ENCODE peak calls at places on chromosomes 13 and 19, in six cellular contexts. W is NB4; F is CD4-positive, alpha-beta T cell; V is BJ; K is AG10803; X is psoas muscle. L is an unnamed sample.

GRCh38 chr19:36772341-36773222 is at the start of gene ZNF850:
- DNase-seq in W (peak), V (peak), X (peak), F (peak), K (peak), L (peak)

GRCh38 chr13:51675385-51675784 is 91.1 kb downstream of the WDFY2 start:
- DNase-seq in V (no peak), F (no peak), K (no peak), X (no peak), W (no peak), L (no peak)

GRCh38 chr13:25882732-25883357 is 169.0 kb downstream of the SHISA2 start:
- DNase-seq in X (no peak), V (no peak), F (no peak), W (no peak), K (no peak), L (no peak)

GRCh38 chr13:97125051-97125809 is 96.9 kb upstream of the MBNL2 start:
- DNase-seq in K (peak), X (peak), W (peak), F (no peak), V (no peak), L (no peak)

GRCh38 chr13:23871616-23872220 is 17.5 kb downstream of the MIPEP start:
- DNase-seq in X (no peak), W (peak), K (peak), F (no peak), V (no peak), L (no peak)

GRCh38 chr13:70960841-70961443 is 852.7 kb upstream of the KLHL1 start:
- DNase-seq in F (no peak), K (peak), W (peak), V (no peak), X (no peak), L (peak)

GRCh38 chr19:16076958-16077611 is 790 bp downstream of the TPM4 start:
- DNase-seq in F (no peak), V (no peak), W (peak), K (peak), X (peak), L (no peak)

GRCh38 chr19:48444933-48445194 is 919 bp upstream of the GRWD1 start:
- DNase-seq in K (no peak), X (no peak), F (no peak), W (no peak), V (no peak), L (no peak)

GRCh38 chr19:5786593-5787551 is 2.3 kb upstream of the PRR22 start:
- DNase-seq in V (no peak), K (no peak), F (no peak), X (no peak), W (no peak), L (no peak)

GRCh38 chr13:52029569-52029968 is 5.1 kb downstream of the UTP14C start:
- DNase-seq in V (no peak), X (no peak), K (no peak), W (no peak), F (no peak), L (no peak)

DNA sequence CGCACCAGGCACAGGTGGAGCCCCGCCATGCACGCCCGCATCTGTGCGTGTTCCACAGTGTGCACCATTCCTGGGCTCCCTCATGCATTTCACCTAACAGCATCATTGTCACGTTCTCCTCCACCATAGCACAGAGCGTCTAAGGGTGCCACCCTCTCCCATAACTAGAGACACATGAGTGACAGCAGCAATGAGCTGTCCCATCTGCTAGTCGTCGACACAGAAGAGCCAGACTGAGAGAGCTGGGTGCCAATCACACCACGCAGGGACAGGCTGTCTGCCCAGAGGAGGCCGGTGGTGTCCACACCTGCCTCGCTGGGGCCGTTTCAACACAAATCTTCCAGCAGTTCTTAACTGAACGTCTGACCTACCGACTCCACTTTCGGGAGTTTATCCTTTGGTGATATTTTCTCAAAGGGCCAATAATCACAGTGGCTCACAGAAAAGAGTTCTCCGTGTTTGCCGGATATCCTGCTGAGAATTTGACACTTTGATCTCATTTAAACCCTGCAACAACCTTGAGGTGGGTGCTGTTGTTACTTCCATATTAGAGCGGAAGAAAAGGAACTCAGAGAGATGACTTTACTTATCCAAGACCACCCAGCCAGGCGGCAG is 16.1 kb downstream of the CLEC11A start:
- DNase-seq in F (no peak), V (no peak), X (no peak), K (no peak), W (peak), L (no peak)
- TF ChIP-seq CTCF in F (no peak), V (no peak), X (no peak), K (no peak), W (no peak), L (no peak)

GRCh38 chr13:78317030-78317429 is 286.3 kb downstream of the POU4F1 start:
- DNase-seq in V (no peak), F (no peak), X (no peak), K (no peak), W (peak), L (no peak)
- TF ChIP-seq CTCF in V (no peak), F (no peak), X (no peak), K (no peak), W (no peak), L (peak)

DNA sequence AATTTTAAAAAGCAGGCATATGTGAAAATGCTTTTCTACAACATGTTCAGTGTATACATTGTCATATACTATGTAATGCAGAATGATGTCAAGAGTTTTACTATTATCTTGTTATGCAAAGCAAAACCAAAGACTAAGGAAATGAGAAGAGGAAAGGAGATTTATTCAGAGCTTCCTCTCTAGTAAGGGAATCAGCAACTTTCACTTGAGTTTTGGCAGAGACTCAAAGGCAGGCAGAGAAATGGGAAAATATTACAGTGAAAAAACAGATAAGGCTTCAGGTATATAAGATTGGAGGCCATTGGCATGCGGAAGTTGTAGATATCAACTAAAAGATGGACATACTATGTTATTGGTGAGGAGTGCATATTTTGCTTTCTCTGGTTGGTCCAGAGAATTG is 512.0 kb upstream of the PCDH20 start:
- DNase-seq in K (no peak), V (no peak), F (no peak), X (no peak), W (no peak), L (no peak)
- TF ChIP-seq CTCF in K (no peak), V (no peak), F (no peak), X (no peak), W (no peak), L (no peak)

DNA sequence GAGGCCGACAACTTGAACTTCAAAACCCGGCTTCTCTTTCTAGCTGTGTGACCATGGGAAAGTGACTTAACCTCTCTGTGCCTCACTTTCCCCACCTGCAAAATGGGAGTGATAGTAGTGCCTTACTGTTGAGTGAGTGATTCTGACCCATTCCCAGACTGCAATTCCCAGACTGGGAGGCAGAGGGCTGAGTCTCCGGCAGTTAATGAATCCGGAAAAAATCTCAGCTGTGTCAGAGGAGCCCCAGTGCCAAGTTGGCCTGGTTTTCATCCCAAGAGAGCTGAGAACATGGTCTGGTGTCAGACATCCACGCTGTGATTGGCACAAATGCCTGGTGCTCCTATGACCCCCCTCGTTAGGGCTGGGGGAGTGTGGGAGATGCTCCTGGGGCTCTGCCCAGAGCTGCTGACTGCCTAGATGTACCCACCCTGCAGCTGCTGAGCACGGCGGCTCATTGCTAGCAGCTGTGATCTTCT is 50.0 kb downstream of the PIN1 start:
- DNase-seq in X (peak), K (peak), F (no peak), W (no peak), V (no peak), L (no peak)
- TF ChIP-seq CTCF in X (peak), K (peak), F (no peak), W (no peak), V (peak), L (no peak)

L was measured in neural crest cell.